ENCODE peak calls at places on chromosomes 4 and X, in nine cellular contexts. One of them, this sample, is unnamed.
A peak's percentile ranks its signal among the peaks of the same experiment; 100 is the strongest.

GRCh38 chrX:34437586-34437985 is 219.5 kb downstream of the TMEM47 start:
- DNase-seq in cardiac muscle cell: no peak
- DNase-seq in lung: no peak
- DNase-seq in fibroblast of lung: no peak
- DNase-seq in upper lobe of right lung: peak; percentile 15
- DNase-seq in left ventricle myocardium inferior: peak; percentile 28
- DNase-seq in AG04450: no peak
- DNase-seq in Panc1: no peak
- DNase-seq in GM12878: no peak
- DNase-seq in this sample: no peak

GRCh38 chr4:19615086-19615689 is 636.5 kb upstream of the SLIT2 start:
- DNase-seq in cardiac muscle cell: no peak
- DNase-seq in lung: no peak
- DNase-seq in fibroblast of lung: peak; percentile 10
- DNase-seq in upper lobe of right lung: peak; percentile 21
- DNase-seq in left ventricle myocardium inferior: no peak
- DNase-seq in AG04450: no peak
- DNase-seq in Panc1: no peak
- DNase-seq in GM12878: no peak
- DNase-seq in this sample: no peak

GRCh38 chrX:97021680-97022079 is 138.0 kb downstream of the RPA4 start:
- DNase-seq in cardiac muscle cell: no peak
- DNase-seq in lung: no peak
- DNase-seq in fibroblast of lung: peak; percentile 41
- DNase-seq in upper lobe of right lung: no peak
- DNase-seq in left ventricle myocardium inferior: no peak
- DNase-seq in AG04450: no peak
- DNase-seq in Panc1: no peak
- DNase-seq in GM12878: no peak
- DNase-seq in this sample: no peak

GRCh38 chr4:85724801-85725548 is 250.0 kb downstream of the ARHGAP24 start:
- DNase-seq in cardiac muscle cell: no peak
- DNase-seq in lung: no peak
- DNase-seq in fibroblast of lung: no peak
- DNase-seq in upper lobe of right lung: no peak
- DNase-seq in left ventricle myocardium inferior: no peak
- DNase-seq in AG04450: no peak
- DNase-seq in Panc1: no peak
- DNase-seq in GM12878: no peak
- DNase-seq in this sample: no peak

GRCh38 chr4:93897559-93897958 is 69.0 kb downstream of the ATOH1 start:
- DNase-seq in cardiac muscle cell: peak; percentile 23
- DNase-seq in lung: no peak
- DNase-seq in fibroblast of lung: no peak
- DNase-seq in upper lobe of right lung: no peak
- DNase-seq in left ventricle myocardium inferior: no peak
- DNase-seq in AG04450: no peak
- DNase-seq in Panc1: no peak
- DNase-seq in GM12878: no peak
- DNase-seq in this sample: no peak

GRCh38 chr4:73776363-73776762 is 36.0 kb downstream of the CXCL8 start:
- DNase-seq in cardiac muscle cell: no peak
- DNase-seq in lung: peak; percentile 54
- DNase-seq in fibroblast of lung: peak; percentile 91
- DNase-seq in upper lobe of right lung: no peak
- DNase-seq in left ventricle myocardium inferior: no peak
- DNase-seq in AG04450: peak; percentile 63
- DNase-seq in Panc1: peak; percentile 2
- DNase-seq in GM12878: no peak
- DNase-seq in this sample: peak; percentile 29

GRCh38 chr4:110540606-110541440 is 64.9 kb downstream of the ENPEP start:
- DNase-seq in cardiac muscle cell: no peak
- DNase-seq in lung: no peak
- DNase-seq in fibroblast of lung: peak; percentile 91
- DNase-seq in upper lobe of right lung: no peak
- DNase-seq in left ventricle myocardium inferior: no peak
- DNase-seq in AG04450: no peak
- DNase-seq in Panc1: no peak
- DNase-seq in GM12878: no peak
- DNase-seq in this sample: no peak

GRCh38 chr4:92121099-92121498 is 182.7 kb upstream of the GRID2 start:
- DNase-seq in cardiac muscle cell: no peak
- DNase-seq in lung: no peak
- DNase-seq in fibroblast of lung: peak; percentile 43
- DNase-seq in upper lobe of right lung: no peak
- DNase-seq in left ventricle myocardium inferior: no peak
- DNase-seq in AG04450: no peak
- DNase-seq in Panc1: no peak
- DNase-seq in GM12878: no peak
- DNase-seq in this sample: no peak

GRCh38 chr4:69493515-69493914 is 2.2 kb downstream of the UGT2B4 start:
- DNase-seq in cardiac muscle cell: no peak
- DNase-seq in lung: no peak
- DNase-seq in fibroblast of lung: no peak
- DNase-seq in upper lobe of right lung: no peak
- DNase-seq in left ventricle myocardium inferior: no peak
- DNase-seq in AG04450: no peak
- DNase-seq in Panc1: no peak
- DNase-seq in GM12878: no peak
- DNase-seq in this sample: no peak

GRCh38 chr4:133188433-133189175 is 39.5 kb downstream of the PCDH10 start:
- DNase-seq in cardiac muscle cell: no peak
- DNase-seq in lung: no peak
- DNase-seq in fibroblast of lung: no peak
- DNase-seq in upper lobe of right lung: no peak
- DNase-seq in left ventricle myocardium inferior: no peak
- DNase-seq in AG04450: no peak
- DNase-seq in Panc1: no peak
- DNase-seq in GM12878: no peak
- DNase-seq in this sample: no peak

GRCh38 chr4:7761720-7762119 is 177.9 kb downstream of the AFAP1 start:
- DNase-seq in cardiac muscle cell: peak; percentile 85
- DNase-seq in lung: peak; percentile 58
- DNase-seq in fibroblast of lung: peak; percentile 50
- DNase-seq in upper lobe of right lung: peak; percentile 86
- DNase-seq in left ventricle myocardium inferior: peak; percentile 84
- DNase-seq in AG04450: no peak
- DNase-seq in Panc1: no peak
- DNase-seq in GM12878: no peak
- DNase-seq in this sample: peak; percentile 81

GRCh38 chr4:95510877-95511276 is 37.9 kb downstream of the UNC5C start:
- DNase-seq in cardiac muscle cell: no peak
- DNase-seq in lung: no peak
- DNase-seq in fibroblast of lung: no peak
- DNase-seq in upper lobe of right lung: no peak
- DNase-seq in left ventricle myocardium inferior: no peak
- DNase-seq in AG04450: no peak
- DNase-seq in Panc1: no peak
- DNase-seq in GM12878: no peak
- DNase-seq in this sample: no peak

GRCh38 chr4:95095352-95095974 is 337.7 kb downstream of the BMPR1B start:
- DNase-seq in cardiac muscle cell: peak; percentile 47
- DNase-seq in lung: no peak
- DNase-seq in fibroblast of lung: peak; percentile 50
- DNase-seq in upper lobe of right lung: no peak
- DNase-seq in left ventricle myocardium inferior: no peak
- DNase-seq in AG04450: no peak
- DNase-seq in Panc1: no peak
- DNase-seq in GM12878: no peak
- DNase-seq in this sample: no peak

GRCh38 chr4:73917081-73917501 is 47.9 kb downstream of the CXCL1 start:
- DNase-seq in cardiac muscle cell: no peak
- DNase-seq in lung: no peak
- DNase-seq in fibroblast of lung: peak; percentile 97
- DNase-seq in upper lobe of right lung: no peak
- DNase-seq in left ventricle myocardium inferior: no peak
- DNase-seq in AG04450: peak; percentile 86
- DNase-seq in Panc1: no peak
- DNase-seq in GM12878: no peak
- DNase-seq in this sample: no peak

GRCh38 chrX:155881158-155881993 is at the start of gene VAMP7:
- DNase-seq in cardiac muscle cell: peak; percentile 90
- DNase-seq in lung: peak; percentile 86
- DNase-seq in fibroblast of lung: peak; percentile 87
- DNase-seq in upper lobe of right lung: peak; percentile 92
- DNase-seq in left ventricle myocardium inferior: peak; percentile 85
- DNase-seq in AG04450: peak; percentile 61
- DNase-seq in Panc1: peak; percentile 88
- DNase-seq in GM12878: peak; percentile 59
- DNase-seq in this sample: peak; percentile 87
- H3K9me3 ChIP-seq in cardiac muscle cell: no peaks in the 10 kb centered on the region
- H3K9me3 ChIP-seq in lung: peaks cover 5% of the 10 kb centered on the region
- H3K9me3 ChIP-seq in fibroblast of lung: no peaks in the 10 kb centered on the region
- H3K9me3 ChIP-seq in upper lobe of right lung: no peaks in the 10 kb centered on the region
- H3K9me3 ChIP-seq in left ventricle myocardium inferior: no peaks in the 10 kb centered on the region
- H3K9me3 ChIP-seq in AG04450: peaks cover 13% of the 10 kb centered on the region
- H3K9me3 ChIP-seq in Panc1: no peaks in the 10 kb centered on the region
- H3K9me3 ChIP-seq in GM12878: no peaks in the 10 kb centered on the region
- H3K9me3 ChIP-seq in this sample: no peaks in the 10 kb centered on the region

GRCh38 chr4:183838987-183839712 is 66.0 kb upstream of the STOX2 start:
- DNase-seq in cardiac muscle cell: peak; percentile 54
- DNase-seq in lung: no peak
- DNase-seq in fibroblast of lung: no peak
- DNase-seq in upper lobe of right lung: no peak
- DNase-seq in left ventricle myocardium inferior: no peak
- DNase-seq in AG04450: no peak
- DNase-seq in Panc1: no peak
- DNase-seq in GM12878: no peak
- DNase-seq in this sample: no peak
- TF ChIP-seq CTCF in cardiac muscle cell: peak; percentile 27
- TF ChIP-seq CTCF in lung: no peak
- TF ChIP-seq CTCF in fibroblast of lung: peak; percentile 34
- TF ChIP-seq CTCF in upper lobe of right lung: peak; percentile 16
- TF ChIP-seq CTCF in left ventricle myocardium inferior: peak; percentile 40
- TF ChIP-seq CTCF in AG04450: peak; percentile 25
- TF ChIP-seq CTCF in Panc1: peak; percentile 9
- TF ChIP-seq CTCF in GM12878: peak; percentile 24
- TF ChIP-seq CTCF in this sample: no peak

GRCh38 chr4:175147233-175147632 is 229.1 kb downstream of the ADAM29 start:
- DNase-seq in cardiac muscle cell: no peak
- DNase-seq in lung: no peak
- DNase-seq in fibroblast of lung: no peak
- DNase-seq in upper lobe of right lung: peak; percentile 28
- DNase-seq in left ventricle myocardium inferior: no peak
- DNase-seq in AG04450: no peak
- DNase-seq in Panc1: no peak
- DNase-seq in GM12878: no peak
- DNase-seq in this sample: no peak
- H3K9me3 ChIP-seq in cardiac muscle cell: no peaks in the 10 kb centered on the region
- H3K9me3 ChIP-seq in lung: no peaks in the 10 kb centered on the region
- H3K9me3 ChIP-seq in fibroblast of lung: no peaks in the 10 kb centered on the region
- H3K9me3 ChIP-seq in upper lobe of right lung: no peaks in the 10 kb centered on the region
- H3K9me3 ChIP-seq in left ventricle myocardium inferior: peaks cover 19% of the 10 kb centered on the region
- H3K9me3 ChIP-seq in AG04450: peaks cover 7% of the 10 kb centered on the region
- H3K9me3 ChIP-seq in Panc1: no peaks in the 10 kb centered on the region
- H3K9me3 ChIP-seq in GM12878: no peaks in the 10 kb centered on the region
- H3K9me3 ChIP-seq in this sample: no peaks in the 10 kb centered on the region

GRCh38 chr4:183766140-183766539 is 107.0 kb downstream of the TRAPPC11 start:
- DNase-seq in cardiac muscle cell: no peak
- DNase-seq in lung: no peak
- DNase-seq in fibroblast of lung: no peak
- DNase-seq in upper lobe of right lung: no peak
- DNase-seq in left ventricle myocardium inferior: no peak
- DNase-seq in AG04450: no peak
- DNase-seq in Panc1: no peak
- DNase-seq in GM12878: no peak
- DNase-seq in this sample: no peak
- TF ChIP-seq CTCF in cardiac muscle cell: no peak
- TF ChIP-seq CTCF in lung: no peak
- TF ChIP-seq CTCF in fibroblast of lung: no peak
- TF ChIP-seq CTCF in upper lobe of right lung: no peak
- TF ChIP-seq CTCF in left ventricle myocardium inferior: no peak
- TF ChIP-seq CTCF in AG04450: no peak
- TF ChIP-seq CTCF in Panc1: no peak
- TF ChIP-seq CTCF in GM12878: no peak
- TF ChIP-seq CTCF in this sample: no peak

GRCh38 chr4:28787947-28788346 is 1927.3 kb downstream of the STIM2 start:
- DNase-seq in cardiac muscle cell: no peak
- DNase-seq in lung: no peak
- DNase-seq in fibroblast of lung: no peak
- DNase-seq in upper lobe of right lung: no peak
- DNase-seq in left ventricle myocardium inferior: no peak
- DNase-seq in AG04450: no peak
- DNase-seq in Panc1: no peak
- DNase-seq in GM12878: no peak
- DNase-seq in this sample: no peak

GRCh38 chr4:28788929-28789490 is 1928.4 kb downstream of the STIM2 start:
- DNase-seq in cardiac muscle cell: no peak
- DNase-seq in lung: no peak
- DNase-seq in fibroblast of lung: no peak
- DNase-seq in upper lobe of right lung: no peak
- DNase-seq in left ventricle myocardium inferior: no peak
- DNase-seq in AG04450: no peak
- DNase-seq in Panc1: no peak
- DNase-seq in GM12878: no peak
- DNase-seq in this sample: no peak

GRCh38 chr4:28792917-28793597 is 1927.1 kb upstream of the PCDH7 start:
- DNase-seq in cardiac muscle cell: no peak
- DNase-seq in lung: no peak
- DNase-seq in fibroblast of lung: no peak
- DNase-seq in upper lobe of right lung: no peak
- DNase-seq in left ventricle myocardium inferior: peak; percentile 48
- DNase-seq in AG04450: no peak
- DNase-seq in Panc1: no peak
- DNase-seq in GM12878: no peak
- DNase-seq in this sample: no peak
- H3K9me3 ChIP-seq in cardiac muscle cell: no peaks in the 10 kb centered on the region
- H3K9me3 ChIP-seq in lung: no peaks in the 10 kb centered on the region
- H3K9me3 ChIP-seq in fibroblast of lung: no peaks in the 10 kb centered on the region
- H3K9me3 ChIP-seq in upper lobe of right lung: no peaks in the 10 kb centered on the region
- H3K9me3 ChIP-seq in left ventricle myocardium inferior: peaks cover 6% of the 10 kb centered on the region
- H3K9me3 ChIP-seq in AG04450: peaks cover 5% of the 10 kb centered on the region
- H3K9me3 ChIP-seq in Panc1: no peaks in the 10 kb centered on the region
- H3K9me3 ChIP-seq in GM12878: no peaks in the 10 kb centered on the region
- H3K9me3 ChIP-seq in this sample: no peaks in the 10 kb centered on the region

GRCh38 chr4:158259955-158260575 is 49.8 kb downstream of the TMEM144 start:
- DNase-seq in cardiac muscle cell: peak; percentile 28
- DNase-seq in lung: no peak
- DNase-seq in fibroblast of lung: peak; percentile 12
- DNase-seq in upper lobe of right lung: no peak
- DNase-seq in left ventricle myocardium inferior: no peak
- DNase-seq in AG04450: no peak
- DNase-seq in Panc1: no peak
- DNase-seq in GM12878: no peak
- DNase-seq in this sample: no peak
- TF ChIP-seq CTCF in cardiac muscle cell: peak; percentile 36
- TF ChIP-seq CTCF in lung: no peak
- TF ChIP-seq CTCF in fibroblast of lung: no peak
- TF ChIP-seq CTCF in upper lobe of right lung: peak; percentile 36
- TF ChIP-seq CTCF in left ventricle myocardium inferior: peak; percentile 38
- TF ChIP-seq CTCF in AG04450: peak; percentile 35
- TF ChIP-seq CTCF in Panc1: peak; percentile 36
- TF ChIP-seq CTCF in GM12878: peak; percentile 41
- TF ChIP-seq CTCF in this sample: peak; percentile 24

GRCh38 chr4:30258949-30259348 is 461.2 kb upstream of the PCDH7 start:
- DNase-seq in cardiac muscle cell: no peak
- DNase-seq in lung: no peak
- DNase-seq in fibroblast of lung: no peak
- DNase-seq in upper lobe of right lung: no peak
- DNase-seq in left ventricle myocardium inferior: no peak
- DNase-seq in AG04450: no peak
- DNase-seq in Panc1: no peak
- DNase-seq in GM12878: no peak
- DNase-seq in this sample: no peak
- H3K9me3 ChIP-seq in cardiac muscle cell: no peaks in the 10 kb centered on the region
- H3K9me3 ChIP-seq in lung: peaks cover 5% of the 10 kb centered on the region
- H3K9me3 ChIP-seq in fibroblast of lung: no peaks in the 10 kb centered on the region
- H3K9me3 ChIP-seq in upper lobe of right lung: no peaks in the 10 kb centered on the region
- H3K9me3 ChIP-seq in left ventricle myocardium inferior: peaks cover 18% of the 10 kb centered on the region
- H3K9me3 ChIP-seq in AG04450: no peaks in the 10 kb centered on the region
- H3K9me3 ChIP-seq in Panc1: no peaks in the 10 kb centered on the region
- H3K9me3 ChIP-seq in GM12878: no peaks in the 10 kb centered on the region
- H3K9me3 ChIP-seq in this sample: no peaks in the 10 kb centered on the region

GRCh38 chr4:687975-688694 is 816 bp downstream of the SLC49A3 start:
- DNase-seq in cardiac muscle cell: no peak
- DNase-seq in lung: no peak
- DNase-seq in fibroblast of lung: no peak
- DNase-seq in upper lobe of right lung: peak; percentile 73
- DNase-seq in left ventricle myocardium inferior: no peak
- DNase-seq in AG04450: no peak
- DNase-seq in Panc1: no peak
- DNase-seq in GM12878: no peak
- DNase-seq in this sample: no peak
- TF ChIP-seq CTCF in cardiac muscle cell: no peak
- TF ChIP-seq CTCF in lung: no peak
- TF ChIP-seq CTCF in fibroblast of lung: no peak
- TF ChIP-seq CTCF in upper lobe of right lung: no peak
- TF ChIP-seq CTCF in left ventricle myocardium inferior: no peak
- TF ChIP-seq CTCF in AG04450: no peak
- TF ChIP-seq CTCF in Panc1: no peak
- TF ChIP-seq CTCF in GM12878: no peak
- TF ChIP-seq CTCF in this sample: no peak